ENCODE peak calls at places on chromosomes 1 and 21, in six cellular contexts. One of them, this sample, is unnamed.

GRCh38 chr1:87200875-87201638 is 127.6 kb upstream of the LMO4 start:
- DNase-seq in GM12878: no peak
- DNase-seq in activated CD4-positive, alpha-beta T cell treated with anti-CD3 and anti-CD28 coated beads, Interleukin-2, amount 50 U/mL, for 48 hours: no peak
- DNase-seq in smooth muscle cell of the brain vasculature: no peak
- DNase-seq in Right ventricle myocardium inferior: no peak
- DNase-seq in NCI-H510A treated with DMSO at 0.1 percent for 48 hours: peak
- DNase-seq in this sample: no peak

GRCh38 chr1:169487153-169487552 is 1.4 kb upstream of the SLC19A2 start:
- DNase-seq in GM12878: no peak
- DNase-seq in activated CD4-positive, alpha-beta T cell treated with anti-CD3 and anti-CD28 coated beads, Interleukin-2, amount 50 U/mL, for 48 hours: no peak
- DNase-seq in smooth muscle cell of the brain vasculature: no peak
- DNase-seq in Right ventricle myocardium inferior: no peak
- DNase-seq in NCI-H510A treated with DMSO at 0.1 percent for 48 hours: peak
- DNase-seq in this sample: no peak

GRCh38 chr21:23119491-23119890 is 2121.3 kb downstream of the NCAM2 start:
- DNase-seq in GM12878: no peak
- DNase-seq in activated CD4-positive, alpha-beta T cell treated with anti-CD3 and anti-CD28 coated beads, Interleukin-2, amount 50 U/mL, for 48 hours: no peak
- DNase-seq in smooth muscle cell of the brain vasculature: no peak
- DNase-seq in Right ventricle myocardium inferior: no peak
- DNase-seq in NCI-H510A treated with DMSO at 0.1 percent for 48 hours: no peak
- DNase-seq in this sample: no peak

GRCh38 chr1:78441921-78442320 is 48.9 kb upstream of the PTGFR start:
- DNase-seq in GM12878: no peak
- DNase-seq in activated CD4-positive, alpha-beta T cell treated with anti-CD3 and anti-CD28 coated beads, Interleukin-2, amount 50 U/mL, for 48 hours: no peak
- DNase-seq in smooth muscle cell of the brain vasculature: no peak
- DNase-seq in Right ventricle myocardium inferior: no peak
- DNase-seq in NCI-H510A treated with DMSO at 0.1 percent for 48 hours: no peak
- DNase-seq in this sample: no peak

GRCh38 chr1:211829343-211830054 is 1.1 kb downstream of the LPGAT1 start:
- DNase-seq in GM12878: no peak
- DNase-seq in activated CD4-positive, alpha-beta T cell treated with anti-CD3 and anti-CD28 coated beads, Interleukin-2, amount 50 U/mL, for 48 hours: no peak
- DNase-seq in smooth muscle cell of the brain vasculature: no peak
- DNase-seq in Right ventricle myocardium inferior: no peak
- DNase-seq in NCI-H510A treated with DMSO at 0.1 percent for 48 hours: peak
- DNase-seq in this sample: peak

GRCh38 chr1:86748622-86749373 is 44.4 kb downstream of the SH3GLB1 start:
- DNase-seq in GM12878: no peak
- DNase-seq in activated CD4-positive, alpha-beta T cell treated with anti-CD3 and anti-CD28 coated beads, Interleukin-2, amount 50 U/mL, for 48 hours: no peak
- DNase-seq in smooth muscle cell of the brain vasculature: no peak
- DNase-seq in Right ventricle myocardium inferior: no peak
- DNase-seq in NCI-H510A treated with DMSO at 0.1 percent for 48 hours: no peak
- DNase-seq in this sample: no peak

GRCh38 chr1:17826165-17826488 is 71.0 kb downstream of the ACTL8 start:
- DNase-seq in GM12878: no peak
- DNase-seq in activated CD4-positive, alpha-beta T cell treated with anti-CD3 and anti-CD28 coated beads, Interleukin-2, amount 50 U/mL, for 48 hours: peak
- DNase-seq in smooth muscle cell of the brain vasculature: no peak
- DNase-seq in Right ventricle myocardium inferior: peak
- DNase-seq in NCI-H510A treated with DMSO at 0.1 percent for 48 hours: no peak
- DNase-seq in this sample: peak

GRCh38 chr1:72366473-72366872 is 84.1 kb upstream of the NEGR1 start:
- DNase-seq in GM12878: no peak
- DNase-seq in activated CD4-positive, alpha-beta T cell treated with anti-CD3 and anti-CD28 coated beads, Interleukin-2, amount 50 U/mL, for 48 hours: no peak
- DNase-seq in smooth muscle cell of the brain vasculature: no peak
- DNase-seq in Right ventricle myocardium inferior: no peak
- DNase-seq in NCI-H510A treated with DMSO at 0.1 percent for 48 hours: peak
- DNase-seq in this sample: no peak

GRCh38 chr1:157193702-157194391 is 55.7 kb upstream of the ETV3 start:
- DNase-seq in GM12878: no peak
- DNase-seq in activated CD4-positive, alpha-beta T cell treated with anti-CD3 and anti-CD28 coated beads, Interleukin-2, amount 50 U/mL, for 48 hours: peak
- DNase-seq in smooth muscle cell of the brain vasculature: peak
- DNase-seq in Right ventricle myocardium inferior: no peak
- DNase-seq in NCI-H510A treated with DMSO at 0.1 percent for 48 hours: peak
- DNase-seq in this sample: no peak

GRCh38 chr1:177255411-177255810 is 84.7 kb downstream of the BRINP2 start:
- DNase-seq in GM12878: no peak
- DNase-seq in activated CD4-positive, alpha-beta T cell treated with anti-CD3 and anti-CD28 coated beads, Interleukin-2, amount 50 U/mL, for 48 hours: no peak
- DNase-seq in smooth muscle cell of the brain vasculature: no peak
- DNase-seq in Right ventricle myocardium inferior: no peak
- DNase-seq in NCI-H510A treated with DMSO at 0.1 percent for 48 hours: peak
- DNase-seq in this sample: no peak

GRCh38 chr1:15410223-15410883 is 665 bp downstream of the EFHD2 start:
- DNase-seq in GM12878: no peak
- DNase-seq in activated CD4-positive, alpha-beta T cell treated with anti-CD3 and anti-CD28 coated beads, Interleukin-2, amount 50 U/mL, for 48 hours: no peak
- DNase-seq in smooth muscle cell of the brain vasculature: no peak
- DNase-seq in Right ventricle myocardium inferior: no peak
- DNase-seq in NCI-H510A treated with DMSO at 0.1 percent for 48 hours: no peak
- DNase-seq in this sample: no peak

GRCh38 chr21:44421901-44422840 is 33.1 kb upstream of the LRRC3 start:
- DNase-seq in GM12878: no peak
- DNase-seq in activated CD4-positive, alpha-beta T cell treated with anti-CD3 and anti-CD28 coated beads, Interleukin-2, amount 50 U/mL, for 48 hours: no peak
- DNase-seq in smooth muscle cell of the brain vasculature: no peak
- DNase-seq in Right ventricle myocardium inferior: peak
- DNase-seq in NCI-H510A treated with DMSO at 0.1 percent for 48 hours: no peak
- DNase-seq in this sample: peak

GRCh38 chr1:61152706-61153105 is 70.3 kb downstream of the NFIA start:
- DNase-seq in GM12878: no peak
- DNase-seq in activated CD4-positive, alpha-beta T cell treated with anti-CD3 and anti-CD28 coated beads, Interleukin-2, amount 50 U/mL, for 48 hours: no peak
- DNase-seq in smooth muscle cell of the brain vasculature: no peak
- DNase-seq in Right ventricle myocardium inferior: no peak
- DNase-seq in NCI-H510A treated with DMSO at 0.1 percent for 48 hours: no peak
- DNase-seq in this sample: no peak